ENCODE peak calls at places on chromosomes 16 and 17, in five cellular contexts. L is CD4-positive, CD25-positive, alpha-beta regulatory T cell; V is right cardiac atrium; D is HFF-Myc; T is endodermal cell. N is an unnamed sample.

GRCh38 chr17:44733753-44734152 is 25.0 kb upstream of the ADAM11 start:
- DNase-seq in L (no peak), V (no peak), D (no peak), T (peak), N (no peak)

GRCh38 chr17:47222032-47222431 is 12.9 kb downstream of the MYL4 start:
- DNase-seq in L (no peak), V (no peak), D (no peak), T (no peak), N (no peak)

GRCh38 chr16:23269248-23270091 is 32.6 kb upstream of the SCNN1B start:
- DNase-seq in L (no peak), V (no peak), D (no peak), T (no peak), N (peak)

GRCh38 chr16:77307764-77308561 is 108.8 kb downstream of the SYCE1L start:
- DNase-seq in L (peak), V (no peak), D (no peak), T (no peak), N (peak)

GRCh38 chr17:80621335-80622169 is 76.9 kb downstream of the RPTOR start:
- DNase-seq in L (no peak), V (no peak), D (no peak), T (peak), N (no peak)

GRCh38 chr17:36945160-36945559 is 3.6 kb upstream of the AATF start:
- DNase-seq in L (no peak), V (no peak), D (no peak), T (no peak), N (no peak)

GRCh38 chr17:81656835-81657234 is 493 bp upstream of the PDE6G start:
- DNase-seq in L (no peak), V (no peak), D (no peak), T (no peak), N (no peak)

GRCh38 chr16:79823644-79824043 is 223.1 kb upstream of the MAF start:
- DNase-seq in L (no peak), V (no peak), D (no peak), T (no peak), N (no peak)

GRCh38 chr16:87067890-87068289 is 249.3 kb downstream of the C16orf95 start:
- DNase-seq in L (no peak), V (no peak), D (no peak), T (peak), N (no peak)

GRCh38 chr17:7280519-7281073 is 922 bp upstream of the SLC2A4 start:
- DNase-seq in L (peak), V (peak), D (peak), T (peak), N (peak)

GRCh38 chr17:77320501-77321256 is 179.9 kb downstream of the SEC14L1 start:
- DNase-seq in L (no peak), V (peak), D (no peak), T (peak), N (peak)

GRCh38 chr16:29770250-29770929 is 7.7 kb upstream of the ZG16 start:
- DNase-seq in L (no peak), V (no peak), D (no peak), T (no peak), N (no peak)

GRCh38 chr16:85303354-85303883 is 191.1 kb upstream of the CIBAR2 start:
- DNase-seq in L (peak), V (peak), D (no peak), T (peak), N (no peak)

GRCh38 chr17:81866440-81867122 is 4.6 kb downstream of the ARHGDIA start:
- DNase-seq in L (peak), V (peak), D (no peak), T (no peak), N (no peak)

GRCh38 chr17:38705803-38706624 is 941 bp downstream of the MLLT6 start:
- DNase-seq in L (peak), V (peak), D (no peak), T (peak), N (peak)

GRCh38 chr16:75810998-75811634 is 84.8 kb upstream of the CPHXL start:
- DNase-seq in L (no peak), V (no peak), D (no peak), T (no peak), N (no peak)

GRCh38 chr16:76535-77272 is 1.3 kb upstream of the MPG start:
- DNase-seq in L (peak), V (peak), D (no peak), T (peak), N (peak)

GRCh38 chr16:75703341-75703740 is 2.1 kb upstream of the DUXB start:
- DNase-seq in L (no peak), V (no peak), D (no peak), T (no peak), N (no peak)

GRCh38 chr17:58527949-58528348 is 13.5 kb upstream of the MTMR4 start:
- DNase-seq in L (no peak), V (no peak), D (no peak), T (peak), N (no peak)

GRCh38 chr17:51540151-51540550 is 279.8 kb downstream of the UTP18 start:
- DNase-seq in L (peak), V (no peak), D (no peak), T (no peak), N (no peak)

GRCh38 chr16:21227886-21228285 is 5.6 kb upstream of the ANKS4B start:
- DNase-seq in L (no peak), V (no peak), D (no peak), T (no peak), N (no peak)

GRCh38 chr17:8175795-8176196 is 384 bp downstream of the TMEM107 start:
- DNase-seq in L (no peak), V (no peak), D (no peak), T (no peak), N (peak)

GRCh38 chr16:89004209-89004831 is 27.3 kb upstream of the CBFA2T3 start:
- DNase-seq in L (no peak), V (peak), D (no peak), T (no peak), N (peak)

GRCh38 chr17:39270923-39271322 is 45.2 kb upstream of the STAC2 start:
- DNase-seq in L (peak), V (no peak), D (peak), T (peak), N (peak)

GRCh38 chr16:31706925-31707324 is 166.7 kb upstream of the ZNF267 start:
- DNase-seq in L (no peak), V (no peak), D (no peak), T (no peak), N (no peak)

GRCh38 chr17:3738562-3739295 is 15.0 kb downstream of the HASPIN start:
- DNase-seq in L (peak), V (peak), D (no peak), T (peak), N (peak)
- H3K4me3 ChIP-seq in L (no peak), V (no peak), D (no peak), T (no peak), N (peak)

DNA sequence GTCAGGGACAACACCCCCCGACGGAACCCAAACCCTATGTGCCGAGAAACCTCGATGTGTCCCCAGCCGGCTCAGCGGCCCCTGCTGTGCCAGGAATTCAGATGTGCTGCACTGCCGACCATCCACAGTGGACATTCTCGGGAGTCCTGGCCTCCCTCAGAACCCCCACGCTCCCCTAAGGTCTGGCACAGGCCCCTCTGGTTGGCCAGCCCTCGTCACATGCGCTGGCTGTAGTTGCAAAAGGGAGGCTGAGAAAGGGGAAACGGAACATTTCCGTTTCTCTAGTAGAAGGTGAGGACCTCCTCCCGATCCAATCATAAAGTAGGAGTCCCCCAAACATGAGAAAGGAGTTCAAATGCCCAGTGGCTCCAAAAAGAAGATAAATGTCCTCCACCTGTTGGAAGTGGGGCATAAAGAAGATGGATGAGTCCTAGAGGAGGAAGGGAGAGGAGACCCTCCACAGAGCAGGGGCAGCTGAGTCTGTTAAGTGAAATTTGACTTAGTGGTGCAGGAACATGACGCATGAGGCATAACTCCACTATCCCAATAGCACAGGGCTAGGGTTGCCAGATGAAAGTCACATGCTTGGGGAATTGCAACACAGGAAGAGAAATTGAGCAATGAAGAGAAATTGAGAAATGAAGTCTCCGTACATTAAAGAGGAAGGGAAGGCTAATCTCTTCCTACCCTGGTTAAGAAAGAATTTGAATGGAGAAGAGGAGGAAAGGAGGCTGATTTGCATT is 49.3 kb upstream of the WSB1 start:
- DNase-seq in L (no peak), V (peak), D (peak), T (peak), N (peak)
- H3K4me3 ChIP-seq in L (no peak), V (no peak), D (no peak), T (no peak), N (peak)

GRCh38 chr17:61265397-61265796 is 134.2 kb upstream of the TBX2 start:
- DNase-seq in L (no peak), V (no peak), D (no peak), T (no peak), N (no peak)

GRCh38 chr17:61260061-61260797 is 139.4 kb upstream of the TBX2 start:
- DNase-seq in L (no peak), V (no peak), D (no peak), T (no peak), N (peak)

GRCh38 chr17:61259360-61259759 is 140.3 kb upstream of the TBX2 start:
- DNase-seq in L (no peak), V (no peak), D (no peak), T (no peak), N (no peak)

GRCh38 chr17:61255609-61256008 is 144.0 kb upstream of the TBX2 start:
- DNase-seq in L (no peak), V (no peak), D (no peak), T (peak), N (no peak)

GRCh38 chr17:61261001-61261587 is 138.5 kb upstream of the TBX2 start:
- DNase-seq in L (no peak), V (peak), D (no peak), T (no peak), N (no peak)
- H3K4me3 ChIP-seq in L (no peak), V (no peak), D (no peak), T (no peak), N (no peak)

GRCh38 chr16:66619534-66620418 is 15.3 kb downstream of the CMTM3 start:
- DNase-seq in L (no peak), V (no peak), D (no peak), T (peak), N (peak)
- H3K4me3 ChIP-seq in L (no peak), V (no peak), D (no peak), T (peak), N (no peak)